ENCODE peak calls at places on chromosomes 7 and 10, in four cellular contexts. Q is caudate nucleus, T is NCI-H460, X is Kasumi-1. E is an unnamed sample.

GRCh38 chr10:92688927-92689662 is 660 bp upstream of the HHEX start:
- DNase-seq in X (peak), T (no peak), Q (no peak), E (peak)

GRCh38 chr7:19939746-19940145 is 166.3 kb upstream of the TMEM196 start:
- DNase-seq in T (no peak), X (no peak), Q (no peak), E (peak)

GRCh38 chr10:21934307-21934706 is 69.2 kb downstream of the DNAJC1 start:
- DNase-seq in X (no peak), Q (no peak), T (no peak), E (no peak)

GRCh38 chr10:78407009-78407711 is 373.5 kb downstream of the RPS24 start:
- DNase-seq in X (no peak), Q (peak), T (peak), E (peak)

GRCh38 chr10:133378251-133379096 is 588 bp upstream of the PAOX start:
- DNase-seq in Q (peak), T (no peak), X (peak), E (peak)

GRCh38 chr10:323651-324293 is 188.5 kb downstream of the ZMYND11 start:
- DNase-seq in Q (peak), T (peak), X (peak), E (peak)

GRCh38 chr7:85426487-85426960 is 239.7 kb upstream of the SEMA3D start:
- DNase-seq in X (no peak), T (no peak), Q (no peak), E (peak)

GRCh38 chr10:72889391-72889831 is 4.1 kb upstream of the OIT3 start:
- DNase-seq in Q (no peak), T (no peak), X (no peak), E (peak)

GRCh38 chr10:35388682-35389081 is 52.4 kb downstream of the CCNY start:
- DNase-seq in T (no peak), X (no peak), Q (no peak), E (no peak)

GRCh38 chr7:303884-304573 is 14.1 kb downstream of the FOXL3 start:
- DNase-seq in T (no peak), X (no peak), Q (no peak), E (no peak)

GRCh38 chr10:101925027-101925426 is 81.4 kb upstream of the KCNIP2 start:
- DNase-seq in X (no peak), Q (no peak), T (no peak), E (no peak)

GRCh38 chr7:98374285-98374680 is 26.6 kb downstream of the BAIAP2L1 start:
- DNase-seq in X (no peak), T (no peak), Q (no peak), E (no peak)

GRCh38 chr10:131511391-131511790 is 199.9 kb upstream of the TCERG1L start:
- DNase-seq in Q (no peak), X (no peak), T (no peak), E (peak)

GRCh38 chr7:96023376-96023775 is 251.0 kb downstream of the DYNC1I1 start:
- DNase-seq in Q (no peak), T (no peak), X (no peak), E (no peak)

GRCh38 chr10:54577682-54578081 is 223.3 kb downstream of the PCDH15 start:
- DNase-seq in T (no peak), Q (no peak), X (no peak), E (no peak)

GRCh38 chr7:100372256-100372655 is 1.0 kb upstream of the PILRA start:
- DNase-seq in X (peak), Q (no peak), T (no peak), E (no peak)

GRCh38 chr7:12518920-12519681 is 51.4 kb upstream of the SCIN start:
- DNase-seq in X (no peak), Q (no peak), T (peak), E (no peak)

GRCh38 chr10:124060148-124060720 is 33.2 kb downstream of the CHST15 start:
- DNase-seq in X (no peak), Q (no peak), T (no peak), E (no peak)

GRCh38 chr7:30237271-30237695 is 47.1 kb upstream of the ZNRF2 start:
- DNase-seq in T (no peak), Q (no peak), X (no peak), E (no peak)

GRCh38 chr10:14414901-14415300 is 84.2 kb upstream of the FRMD4A start:
- DNase-seq in Q (no peak), T (no peak), X (no peak), E (peak)

GRCh38 chr7:52140848-52141247 is 824.2 kb upstream of the COBL start:
- DNase-seq in T (no peak), X (no peak), Q (no peak), E (no peak)

GRCh38 chr7:4132221-4132620 is 549.9 kb upstream of the FOXK1 start:
- DNase-seq in T (no peak), Q (no peak), X (no peak), E (no peak)

GRCh38 chr10:62059424-62059913 is 158.0 kb downstream of the ARID5B start:
- DNase-seq in Q (no peak), X (no peak), T (no peak), E (no peak)

GRCh38 chr10:79351332-79351731 is 4.1 kb downstream of the PPIF start:
- DNase-seq in Q (no peak), T (no peak), X (no peak), E (no peak)

GRCh38 chr7:130492519-130493274 is 812 bp downstream of the MEST start:
- DNase-seq in X (no peak), T (no peak), Q (no peak), E (no peak)

GRCh38 chr7:135001390-135002165 is 15.3 kb downstream of the AGBL3 start:
- DNase-seq in Q (no peak), T (no peak), X (no peak), E (no peak)

GRCh38 chr10:47059606-47060311 is 148.5 kb downstream of the PTPN20 start:
- DNase-seq in X (no peak), Q (no peak), T (no peak), E (no peak)

GRCh38 chr10:131676971-131677421 is 223.8 kb upstream of the PPP2R2D start:
- DNase-seq in T (no peak), Q (no peak), X (no peak), E (no peak)

GRCh38 chr7:5625938-5626337 is 155.5 kb downstream of the RNF216 start:
- DNase-seq in T (no peak), X (no peak), Q (no peak), E (peak)

GRCh38 chr7:35736725-35737124 is 41.8 kb upstream of the HERPUD2 start:
- DNase-seq in T (no peak), X (no peak), Q (no peak), E (no peak)

GRCh38 chr7:86814980-86815379 is 171.3 kb downstream of the GRM3 start:
- DNase-seq in T (peak), Q (peak), X (peak), E (no peak)

GRCh38 chr10:69451784-69452251 is 553 bp downstream of the TSPAN15 start:
- DNase-seq in Q (no peak), X (no peak), T (no peak), E (no peak)

E was measured in RPMI7951.